ENCODE peak calls at places on chromosomes 5 and 9, in six cellular contexts. F is A549, M is upper lobe of left lung, V is GM12878, R is HepG2, Y is K562. T is an unnamed sample.

GRCh38 chr9:6894135-6894534 is 136.4 kb downstream of the KDM4C start:
- ATAC-seq in F (no peak), Y (peak), M (no peak), V (peak), R (no peak), T (no peak)

GRCh38 chr5:133848306-133848924 is 120.0 kb downstream of the C5orf15 start:
- ATAC-seq in V (no peak), R (peak), M (peak), F (no peak), Y (no peak), T (no peak)

GRCh38 chr9:101527066-101527465 is 6.6 kb upstream of the RNF20 start:
- ATAC-seq in F (no peak), R (no peak), Y (no peak), M (no peak), V (no peak), T (no peak)

GRCh38 chr5:82794876-82795275 is 282.3 kb downstream of the TMEM167A start:
- ATAC-seq in Y (no peak), M (no peak), F (no peak), R (no peak), V (no peak), T (no peak)

GRCh38 chr5:42520203-42520602 is 97.0 kb downstream of the GHR start:
- ATAC-seq in Y (no peak), R (no peak), V (no peak), M (no peak), F (no peak), T (no peak)

GRCh38 chr9:134598884-134599245 is 42.7 kb upstream of the COL5A1 start:
- ATAC-seq in F (no peak), Y (no peak), M (no peak), V (no peak), R (peak), T (no peak)

GRCh38 chr5:134609232-134609851 is 23.3 kb downstream of the SAR1B start:
- ATAC-seq in Y (peak), M (no peak), R (peak), V (peak), F (no peak), T (no peak)

GRCh38 chr9:526904-527591 is 312.4 kb downstream of the DOCK8 start:
- ATAC-seq in M (peak), Y (no peak), V (no peak), R (no peak), F (no peak), T (no peak)

GRCh38 chr5:91212336-91213092 is 170.6 kb downstream of the ARRDC3 start:
- ATAC-seq in M (no peak), R (no peak), Y (peak), V (no peak), F (peak), T (peak)

GRCh38 chr5:67047616-67048015 is 149.0 kb downstream of the CD180 start:
- ATAC-seq in F (no peak), R (no peak), M (no peak), V (no peak), Y (no peak), T (no peak)

GRCh38 chr9:8115570-8115969 is 316.0 kb upstream of the DMAC1 start:
- ATAC-seq in V (no peak), R (no peak), M (no peak), F (no peak), Y (no peak), T (no peak)

GRCh38 chr9:8329561-8330283 is 530.1 kb upstream of the DMAC1 start:
- ATAC-seq in F (no peak), V (no peak), R (peak), M (no peak), Y (no peak), T (no peak)

GRCh38 chr9:126788631-126789349 is 16.1 kb upstream of the ZBTB43 start:
- ATAC-seq in M (no peak), F (peak), Y (no peak), V (no peak), R (no peak), T (no peak)

GRCh38 chr9:133137451-133138231 is 16.6 kb upstream of the RALGDS start:
- ATAC-seq in V (no peak), R (no peak), M (peak), F (no peak), Y (peak), T (no peak)

GRCh38 chr9:112921549-112921948 is 30.9 kb upstream of the SLC46A2 start:
- ATAC-seq in M (no peak), F (peak), Y (peak), R (peak), V (peak), T (no peak)

GRCh38 chr9:70406446-70406862 is 8.0 kb downstream of the KLF9 start:
- ATAC-seq in F (no peak), Y (peak), V (peak), R (no peak), M (no peak), T (no peak)

GRCh38 chr9:76404401-76404800 is 10.2 kb upstream of the RFK start:
- ATAC-seq in M (no peak), R (no peak), Y (no peak), F (no peak), V (peak), T (no peak)

GRCh38 chr5:151523335-151523734 is 67.8 kb downstream of the FAT2 start:
- ATAC-seq in M (no peak), V (peak), R (peak), Y (peak), F (peak), T (no peak)

GRCh38 chr9:94002316-94003140 is 47.4 kb upstream of the BARX1 start:
- ATAC-seq in F (peak), R (peak), V (peak), M (no peak), Y (peak), T (no peak)

GRCh38 chr5:40755093-40755406 is 711 bp downstream of the TTC33 start:
- ATAC-seq in R (peak), V (peak), M (peak), Y (peak), F (peak), T (peak)

GRCh38 chr9:85510830-85511504 is 230.8 kb downstream of the AGTPBP1 start:
- ATAC-seq in Y (no peak), V (no peak), R (no peak), M (no peak), F (no peak), T (no peak)

GRCh38 chr5:35785601-35786085 is 71.0 kb upstream of the IL7R start:
- ATAC-seq in R (no peak), V (no peak), Y (no peak), F (no peak), M (no peak), T (no peak)

DNA sequence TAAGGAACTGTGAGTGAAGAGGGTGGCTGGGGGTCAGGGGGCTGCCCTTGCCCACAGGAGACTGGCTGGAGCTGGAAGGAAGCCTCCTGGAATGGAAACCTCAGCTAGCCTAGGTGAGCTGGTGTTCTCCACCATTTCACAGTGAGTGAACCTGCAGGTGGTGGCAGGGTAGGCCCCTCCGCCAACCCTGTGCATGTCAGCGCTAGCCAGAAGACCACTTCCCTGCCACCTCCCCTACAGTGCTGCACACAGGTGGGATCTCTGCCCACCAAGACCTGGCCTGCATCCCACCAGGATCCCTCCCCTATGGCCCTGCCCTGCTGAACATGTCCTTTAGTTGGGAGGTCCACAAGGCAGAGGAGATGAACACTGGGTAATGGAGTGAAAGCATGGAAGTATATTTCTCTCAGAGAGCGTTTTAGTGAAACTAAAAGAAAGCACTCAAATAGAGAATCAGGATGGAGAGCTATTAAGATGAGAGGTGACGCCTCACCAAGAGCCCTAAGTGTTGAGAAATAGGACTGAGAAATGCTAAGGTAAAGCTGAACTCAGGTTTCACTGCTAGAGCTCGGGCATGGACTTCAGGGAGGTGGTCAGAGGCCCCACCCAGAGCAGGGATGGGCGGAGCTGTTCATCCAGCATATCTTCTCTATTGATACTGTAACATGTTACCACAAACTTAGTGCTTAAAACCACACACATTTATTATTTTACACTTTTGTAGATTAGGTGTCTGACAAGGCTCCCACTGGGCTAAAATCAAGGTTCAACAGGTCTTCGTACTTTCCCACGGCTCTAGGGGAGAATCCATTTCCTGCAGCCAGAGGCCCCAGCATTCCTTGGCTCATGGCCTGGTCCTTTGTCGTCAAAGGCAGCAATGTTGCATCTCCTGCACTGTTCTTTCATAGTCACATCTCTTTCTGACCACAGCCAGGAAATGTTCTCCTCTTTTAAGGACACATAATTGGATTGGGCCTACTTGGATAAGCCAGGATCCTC is 83.2 kb downstream of the DIRAS2 start:
- ATAC-seq in M (no peak), V (no peak), R (no peak), Y (no peak), F (no peak), T (no peak)
- TF ChIP-seq EP300 in M (no peak), V (no peak), R (no peak), Y (no peak), F (no peak), T (no peak)

DNA sequence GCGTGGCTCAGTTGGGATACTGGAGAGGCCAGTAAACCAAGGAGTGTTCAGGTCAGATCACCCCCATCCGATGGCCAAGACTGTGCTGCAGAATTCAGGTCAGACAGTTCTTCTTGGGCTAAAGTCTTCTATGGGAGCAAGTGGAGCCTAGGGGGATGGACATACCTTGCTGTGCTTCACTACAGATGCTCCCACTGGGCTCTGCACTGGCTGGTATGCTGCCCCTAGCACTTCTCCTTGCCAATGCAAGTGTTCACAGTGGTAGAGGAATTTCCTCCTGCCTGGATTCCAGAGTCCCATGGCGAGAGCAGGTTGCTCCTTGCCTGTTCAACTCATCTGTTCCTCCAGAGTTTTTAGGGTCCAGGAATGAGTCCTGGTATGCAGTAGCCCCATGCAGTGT is 134.2 kb upstream of the EDIL3 start:
- ATAC-seq in F (no peak), R (no peak), V (no peak), Y (no peak), M (peak), T (no peak)
- H3K27ac ChIP-seq in F (no peak), R (no peak), V (no peak), Y (no peak), M (no peak), T (no peak)

GRCh38 chr9:18477121-18477705 is 3.3 kb downstream of the ADAMTSL1 start:
- ATAC-seq in Y (no peak), R (no peak), V (no peak), F (no peak), M (no peak), T (no peak)
- H3K4me3 ChIP-seq in Y (no peak), R (no peak), V (no peak), F (no peak), M (no peak), T (no peak)

GRCh38 chr5:125657936-125658335 is 765.3 kb upstream of the GRAMD2B start:
- ATAC-seq in V (no peak), F (no peak), R (no peak), Y (no peak), M (no peak), T (no peak)
- TF ChIP-seq EP300 in V (no peak), F (no peak), R (no peak), Y (no peak), M (no peak), T (no peak)

GRCh38 chr5:61600945-61601491 is 269.0 kb downstream of the ZSWIM6 start:
- ATAC-seq in F (no peak), V (no peak), M (no peak), Y (no peak), R (no peak), T (no peak)

GRCh38 chr5:61604626-61605025 is 272.6 kb downstream of the ZSWIM6 start:
- ATAC-seq in M (no peak), F (no peak), V (no peak), R (no peak), Y (no peak), T (no peak)

GRCh38 chr5:61603211-61603908 is 271.3 kb downstream of the ZSWIM6 start:
- ATAC-seq in F (peak), M (no peak), Y (no peak), R (no peak), V (no peak), T (no peak)

GRCh38 chr5:61600141-61600480 is 268.1 kb downstream of the ZSWIM6 start:
- ATAC-seq in M (no peak), F (no peak), Y (no peak), V (no peak), R (no peak), T (no peak)

DNA sequence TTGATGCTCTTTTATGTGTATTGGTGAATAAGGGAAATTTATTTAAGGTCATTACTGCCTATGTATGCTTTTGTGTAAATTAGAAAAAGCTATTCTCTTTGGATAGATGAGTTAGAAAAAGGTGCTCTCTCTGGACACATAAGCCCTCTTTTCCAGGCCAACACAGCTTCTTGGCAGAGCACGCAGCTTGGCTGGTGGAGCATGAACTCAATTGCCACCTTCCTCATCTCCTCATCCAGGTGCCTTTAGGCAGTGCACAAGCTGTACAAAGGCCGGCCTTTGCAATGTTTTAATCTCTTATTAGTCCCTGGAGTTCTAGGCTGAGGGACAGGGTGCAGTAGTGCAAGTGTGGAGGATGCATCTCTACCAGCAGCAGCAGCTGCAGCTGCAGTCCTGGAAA is 272.0 kb downstream of the ZSWIM6 start:
- ATAC-seq in V (no peak), M (no peak), F (no peak), Y (no peak), R (no peak), T (no peak)
- H3K27ac ChIP-seq in V (no peak), M (no peak), F (peak), Y (no peak), R (no peak), T (no peak)

GRCh38 chr5:141355641-141356040 is 820 bp downstream of the PCDHGA4 start:
- ATAC-seq in F (no peak), R (no peak), Y (no peak), M (no peak), V (no peak), T (no peak)

GRCh38 chr5:141351591-141351990 is 1.7 kb downstream of the PCDHGB1 start:
- ATAC-seq in R (no peak), M (no peak), V (no peak), Y (no peak), F (no peak), T (no peak)

GRCh38 chr5:141356133-141356532 is 1.3 kb downstream of the PCDHGA4 start:
- ATAC-seq in V (no peak), Y (peak), R (no peak), M (no peak), F (no peak), T (no peak)

GRCh38 chr5:141356950-141357349 is 2.1 kb downstream of the PCDHGA4 start:
- ATAC-seq in Y (peak), R (no peak), M (no peak), V (no peak), F (no peak), T (no peak)

GRCh38 chr5:141354900-141355469 is at the start of gene PCDHGA4:
- ATAC-seq in R (no peak), Y (peak), M (no peak), V (no peak), F (no peak), T (no peak)
- H3K4me3 ChIP-seq in R (no peak), Y (peak), M (no peak), V (no peak), F (no peak), T (peak)

GRCh38 chr5:148949871-148950863 is 112.7 kb downstream of the SH3TC2 start:
- ATAC-seq in F (no peak), Y (no peak), M (peak), V (no peak), R (no peak), T (peak)
- TF ChIP-seq EP300 in F (no peak), Y (no peak), M (no peak), V (no peak), R (no peak), T (no peak)

GRCh38 chr9:104866186-104866585 is 61.8 kb downstream of the ABCA1 start:
- ATAC-seq in F (no peak), M (no peak), V (no peak), Y (no peak), R (no peak), T (no peak)

GRCh38 chr9:104869801-104870200 is 58.2 kb downstream of the ABCA1 start:
- ATAC-seq in F (no peak), R (no peak), M (no peak), V (no peak), Y (no peak), T (no peak)

GRCh38 chr9:104868687-104869404 is 59.1 kb downstream of the ABCA1 start:
- ATAC-seq in V (peak), R (no peak), Y (peak), M (peak), F (peak), T (peak)

GRCh38 chr9:104864675-104865104 is 63.3 kb downstream of the ABCA1 start:
- ATAC-seq in F (no peak), Y (no peak), M (no peak), R (peak), V (no peak), T (peak)

GRCh38 chr9:104868303-104868686 is 59.7 kb downstream of the ABCA1 start:
- ATAC-seq in Y (peak), R (no peak), F (no peak), M (no peak), V (no peak), T (no peak)
- H3K27ac ChIP-seq in Y (no peak), R (no peak), F (peak), M (peak), V (no peak), T (peak)

GRCh38 chr5:5751987-5752386 is 329.5 kb downstream of the ICE1 start:
- ATAC-seq in V (peak), M (no peak), Y (no peak), F (no peak), R (no peak), T (no peak)
- H3K4me3 ChIP-seq in V (peak), M (no peak), Y (no peak), F (no peak), R (no peak), T (no peak)

T was measured in gastroesophageal sphincter.